ENCODE peak calls at places on chromosomes 13 and 19, in ten cellular contexts. K is stimulated activated CD4-positive, alpha-beta T cell treated with anti-CD3 and anti-CD28 coated beads, TNF-alpha, amount 100 ng/mL, for 4 hours; S is A549; W is AG10803; M is hippocampal formation; E is HuH-7; V is RCC 7860; R is kidney glomerular epithelial cell; Y is MM.1S; D is NCI-H1092 treated with DMSO at 0.1 percent for 48 hours. A is an unnamed sample.

GRCh38 chr19:40219721-40220276 is 1.6 kb upstream of the TTC9B start:
- DNase-seq in E (no peak), V (peak), R (peak), D (no peak), S (peak), K (no peak), M (no peak), Y (no peak), W (peak), A (peak)

GRCh38 chr19:12828494-12828893 is 5.9 kb downstream of the RTBDN start:
- DNase-seq in D (peak), R (no peak), Y (no peak), M (no peak), W (no peak), V (no peak), K (no peak), S (no peak), E (peak), A (no peak)

GRCh38 chr19:32862173-32862572 is 7.4 kb downstream of the SLC7A9 start:
- DNase-seq in S (no peak), E (no peak), W (no peak), V (no peak), Y (no peak), D (no peak), M (no peak), K (no peak), R (no peak), A (no peak)

GRCh38 chr13:28273919-28274318 is 135.6 kb downstream of the PAN3 start:
- DNase-seq in R (no peak), V (no peak), M (no peak), E (no peak), K (no peak), S (no peak), W (no peak), Y (no peak), D (peak), A (no peak)

GRCh38 chr19:17341386-17341785 is 4.0 kb downstream of the GTPBP3 start:
- DNase-seq in M (no peak), E (no peak), S (no peak), D (no peak), K (no peak), W (no peak), Y (no peak), V (no peak), R (no peak), A (no peak)

GRCh38 chr13:75870397-75870801 is 234.3 kb downstream of the LMO7 start:
- DNase-seq in E (peak), Y (peak), M (no peak), D (peak), V (no peak), K (peak), R (no peak), S (peak), W (peak), A (no peak)

GRCh38 chr19:37505958-37506386 is 767 bp upstream of the ZNF793 start:
- DNase-seq in Y (no peak), W (no peak), R (no peak), D (peak), S (no peak), V (no peak), M (peak), K (no peak), E (no peak), A (no peak)

GRCh38 chr19:38455031-38455430 is 21.5 kb downstream of the RYR1 start:
- DNase-seq in E (peak), W (no peak), K (no peak), Y (no peak), M (no peak), D (no peak), R (peak), V (no peak), S (no peak), A (no peak)

GRCh38 chr19:31232220-31232619 is 117.0 kb downstream of the TSHZ3 start:
- DNase-seq in D (no peak), R (no peak), Y (no peak), M (no peak), V (no peak), E (no peak), W (peak), S (no peak), K (no peak), A (no peak)

GRCh38 chr13:43686557-43686956 is 100.2 kb downstream of the ENOX1 start:
- DNase-seq in V (peak), S (peak), Y (no peak), W (peak), K (no peak), M (no peak), E (no peak), D (no peak), R (peak), A (peak)

GRCh38 chr13:87035538-87035937 is 635.6 kb upstream of the SLITRK5 start:
- DNase-seq in E (no peak), D (no peak), K (no peak), R (no peak), Y (no peak), M (no peak), V (no peak), S (no peak), W (no peak), A (no peak)

GRCh38 chr13:35164324-35164932 is 222.4 kb downstream of the NBEA start:
- DNase-seq in Y (peak), K (no peak), W (peak), E (peak), V (peak), S (peak), M (no peak), R (peak), D (no peak), A (no peak)

GRCh38 chr13:26468203-26468602 is 89.3 kb upstream of the WASF3 start:
- DNase-seq in D (no peak), M (no peak), Y (no peak), E (no peak), S (no peak), K (no peak), V (no peak), W (no peak), R (no peak), A (no peak)

GRCh38 chr13:110820311-110820710 is 94.6 kb downstream of the ANKRD10 start:
- DNase-seq in W (no peak), D (peak), S (no peak), V (no peak), R (no peak), M (no peak), E (no peak), K (no peak), Y (no peak), A (no peak)

A was measured in H54.